ENCODE peak calls at places on chromosomes 7 and 10, in seven cellular contexts. Q is Kasumi-1, Y is NCI-H526 treated with DMSO at 0.1 percent for 48 hours, N is GF-D8, L is NCI-H2171 treated with DMSO at 0.1 percent for 48 hours, A is T47D, M is pulmonary artery endothelial cell. U is an unnamed sample.

GRCh38 chr10:81109200-81109752 is 571.6 kb downstream of the SH2D4B start:
- DNase-seq in Q (no peak), Y (no peak), N (no peak), L (no peak), A (no peak), M (no peak), U (no peak)

GRCh38 chr10:44102726-44103255 is 282.1 kb downstream of the CXCL12 start:
- DNase-seq in Q (no peak), Y (no peak), N (no peak), L (no peak), A (no peak), M (no peak), U (no peak)

GRCh38 chr7:100122067-100122466 is 2.6 kb downstream of the CNPY4 start:
- DNase-seq in Q (no peak), Y (peak), N (no peak), L (no peak), A (peak), M (no peak), U (no peak)

GRCh38 chr7:36318116-36318515 is 71.5 kb upstream of the ANLN start:
- DNase-seq in Q (no peak), Y (no peak), N (no peak), L (no peak), A (no peak), M (no peak), U (no peak)

GRCh38 chr7:47449810-47450586 is 131.9 kb downstream of the TNS3 start:
- DNase-seq in Q (no peak), Y (no peak), N (no peak), L (no peak), A (no peak), M (no peak), U (no peak)

GRCh38 chr7:156919132-156919713 is 26.2 kb upstream of the LMBR1 start:
- DNase-seq in Q (no peak), Y (no peak), N (no peak), L (no peak), A (no peak), M (no peak), U (no peak)

GRCh38 chr7:138170959-138171703 is 94.9 kb downstream of the AKR1D1 start:
- DNase-seq in Q (no peak), Y (no peak), N (no peak), L (no peak), A (no peak), M (no peak), U (no peak)

GRCh38 chr7:153433223-153433622 is 619.0 kb upstream of the DPP6 start:
- DNase-seq in Q (no peak), Y (no peak), N (no peak), L (peak), A (no peak), M (no peak), U (no peak)

GRCh38 chr10:43851030-43851429 is 202.3 kb upstream of the ZNF32 start:
- DNase-seq in Q (no peak), Y (no peak), N (no peak), L (no peak), A (no peak), M (no peak), U (no peak)

GRCh38 chr10:126288547-126289493 is 99.5 kb downstream of the ADAM12 start:
- DNase-seq in Q (no peak), Y (no peak), N (no peak), L (no peak), A (no peak), M (no peak), U (no peak)

GRCh38 chr10:49163741-49164140 is 24.4 kb downstream of the TMEM273 start:
- DNase-seq in Q (no peak), Y (no peak), N (no peak), L (no peak), A (no peak), M (no peak), U (no peak)

GRCh38 chr10:79328737-79329504 is 18.3 kb upstream of the PPIF start:
- DNase-seq in Q (no peak), Y (no peak), N (no peak), L (no peak), A (no peak), M (no peak), U (no peak)

GRCh38 chr10:22505923-22506685 is 160.8 kb downstream of the SPAG6 start:
- DNase-seq in Q (peak), Y (no peak), N (no peak), L (no peak), A (no peak), M (no peak), U (peak)

GRCh38 chr10:110708776-110709443 is 64.8 kb downstream of the RBM20 start:
- DNase-seq in Q (no peak), Y (no peak), N (no peak), L (no peak), A (no peak), M (no peak), U (no peak)

GRCh38 chr10:109386101-109386500 is 537.2 kb downstream of the XPNPEP1 start:
- DNase-seq in Q (no peak), Y (no peak), N (no peak), L (no peak), A (no peak), M (no peak), U (no peak)

GRCh38 chr7:88795553-88795952 is at the start of gene TEX47:
- DNase-seq in Q (no peak), Y (no peak), N (no peak), L (no peak), A (no peak), M (no peak), U (no peak)

GRCh38 chr10:92204238-92204637 is 86.6 kb downstream of the CPEB3 start:
- DNase-seq in Q (no peak), Y (peak), N (no peak), L (peak), A (no peak), M (no peak), U (no peak)

GRCh38 chr10:13921941-13922340 is 335.2 kb downstream of the PRPF18 start:
- DNase-seq in Q (no peak), Y (no peak), N (no peak), L (no peak), A (no peak), M (no peak), U (no peak)

GRCh38 chr7:47571355-47572100 is 10.4 kb downstream of the TNS3 start:
- DNase-seq in Q (peak), Y (no peak), N (no peak), L (peak), A (no peak), M (peak), U (no peak)

GRCh38 chr10:110872984-110873569 is 1.3 kb downstream of the PDCD4 start:
- DNase-seq in Q (peak), Y (peak), N (no peak), L (no peak), A (no peak), M (no peak), U (no peak)

GRCh38 chr7:110922906-110923305 is 168.0 kb upstream of the LRRN3 start:
- DNase-seq in Q (no peak), Y (no peak), N (no peak), L (no peak), A (no peak), M (peak), U (no peak)

GRCh38 chr10:60576130-60577069 is 186.7 kb upstream of the ANK3 start:
- DNase-seq in Q (no peak), Y (no peak), N (no peak), L (peak), A (no peak), M (no peak), U (no peak)

GRCh38 chr10:61313460-61313859 is 139.7 kb downstream of the TMEM26 start:
- DNase-seq in Q (no peak), Y (no peak), N (no peak), L (no peak), A (no peak), M (no peak), U (no peak)

U was measured in activated gamma-delta T cell treated with anti-CD3 and anti-CD28 coated beads, Interleukin-2, amount 50 U/mL, for 16 hours.